ENCODE peak calls at places on chromosomes 12 and 14, in ten cellular contexts. One of them, this sample, is unnamed.

GRCh38 chr12:57452937-57453509 is 2.1 kb upstream of the INHBE start:
- DNase-seq in frontal cortex: peak; percentile 64
- DNase-seq in activated CD4-positive, alpha-beta T cell treated with anti-CD3 and anti-CD28 coated beads, Interleukin-2, amount 50 U/mL, for 1 hour: peak; percentile 51
- DNase-seq in mesendoderm: peak; percentile 90
- DNase-seq in amniotic stem cell: peak; percentile 58
- DNase-seq in T-helper 9 cell: no peak
- DNase-seq in breast epithelium: peak; percentile 75
- DNase-seq in AG08395: peak; percentile 78
- DNase-seq in body of pancreas: peak; percentile 88
- DNase-seq in T1000: peak; percentile 50
- DNase-seq in this sample: peak; percentile 65

GRCh38 chr12:45458854-45459807 is 243.2 kb downstream of the ANO6 start:
- DNase-seq in frontal cortex: no peak
- DNase-seq in activated CD4-positive, alpha-beta T cell treated with anti-CD3 and anti-CD28 coated beads, Interleukin-2, amount 50 U/mL, for 1 hour: no peak
- DNase-seq in mesendoderm: no peak
- DNase-seq in amniotic stem cell: no peak
- DNase-seq in T-helper 9 cell: no peak
- DNase-seq in breast epithelium: no peak
- DNase-seq in AG08395: no peak
- DNase-seq in body of pancreas: no peak
- DNase-seq in T1000: no peak
- DNase-seq in this sample: no peak

GRCh38 chr14:104383931-104384775 is 195.4 kb upstream of the C14orf180 start:
- DNase-seq in frontal cortex: no peak
- DNase-seq in activated CD4-positive, alpha-beta T cell treated with anti-CD3 and anti-CD28 coated beads, Interleukin-2, amount 50 U/mL, for 1 hour: no peak
- DNase-seq in mesendoderm: peak; percentile 28
- DNase-seq in amniotic stem cell: no peak
- DNase-seq in T-helper 9 cell: no peak
- DNase-seq in breast epithelium: peak; percentile 30
- DNase-seq in AG08395: no peak
- DNase-seq in body of pancreas: no peak
- DNase-seq in T1000: no peak
- DNase-seq in this sample: no peak

GRCh38 chr14:88323520-88324199 is 591 bp upstream of the KCNK10 start:
- DNase-seq in frontal cortex: peak; percentile 36
- DNase-seq in activated CD4-positive, alpha-beta T cell treated with anti-CD3 and anti-CD28 coated beads, Interleukin-2, amount 50 U/mL, for 1 hour: no peak
- DNase-seq in mesendoderm: peak; percentile 52
- DNase-seq in amniotic stem cell: no peak
- DNase-seq in T-helper 9 cell: no peak
- DNase-seq in breast epithelium: no peak
- DNase-seq in AG08395: no peak
- DNase-seq in body of pancreas: peak; percentile 28
- DNase-seq in T1000: no peak
- DNase-seq in this sample: no peak

GRCh38 chr12:1531654-1532366 is 62.6 kb downstream of the FBXL14 start:
- DNase-seq in frontal cortex: no peak
- DNase-seq in activated CD4-positive, alpha-beta T cell treated with anti-CD3 and anti-CD28 coated beads, Interleukin-2, amount 50 U/mL, for 1 hour: no peak
- DNase-seq in mesendoderm: no peak
- DNase-seq in amniotic stem cell: no peak
- DNase-seq in T-helper 9 cell: no peak
- DNase-seq in breast epithelium: peak; percentile 44
- DNase-seq in AG08395: no peak
- DNase-seq in body of pancreas: no peak
- DNase-seq in T1000: no peak
- DNase-seq in this sample: no peak

GRCh38 chr12:6936642-6937480 is 6.8 kb upstream of the RNU7-1 start:
- DNase-seq in frontal cortex: no peak
- DNase-seq in activated CD4-positive, alpha-beta T cell treated with anti-CD3 and anti-CD28 coated beads, Interleukin-2, amount 50 U/mL, for 1 hour: peak; percentile 62
- DNase-seq in mesendoderm: peak; percentile 64
- DNase-seq in amniotic stem cell: no peak
- DNase-seq in T-helper 9 cell: no peak
- DNase-seq in breast epithelium: no peak
- DNase-seq in AG08395: no peak
- DNase-seq in body of pancreas: no peak
- DNase-seq in T1000: no peak
- DNase-seq in this sample: no peak

GRCh38 chr14:61154606-61155005 is 126.5 kb downstream of the TMEM30B start:
- DNase-seq in frontal cortex: no peak
- DNase-seq in activated CD4-positive, alpha-beta T cell treated with anti-CD3 and anti-CD28 coated beads, Interleukin-2, amount 50 U/mL, for 1 hour: no peak
- DNase-seq in mesendoderm: no peak
- DNase-seq in amniotic stem cell: no peak
- DNase-seq in T-helper 9 cell: no peak
- DNase-seq in breast epithelium: no peak
- DNase-seq in AG08395: no peak
- DNase-seq in body of pancreas: no peak
- DNase-seq in T1000: no peak
- DNase-seq in this sample: no peak

GRCh38 chr12:89840162-89840922 is 131.7 kb upstream of the ATP2B1 start:
- DNase-seq in frontal cortex: no peak
- DNase-seq in activated CD4-positive, alpha-beta T cell treated with anti-CD3 and anti-CD28 coated beads, Interleukin-2, amount 50 U/mL, for 1 hour: no peak
- DNase-seq in mesendoderm: no peak
- DNase-seq in amniotic stem cell: no peak
- DNase-seq in T-helper 9 cell: no peak
- DNase-seq in breast epithelium: no peak
- DNase-seq in AG08395: no peak
- DNase-seq in body of pancreas: no peak
- DNase-seq in T1000: no peak
- DNase-seq in this sample: no peak

GRCh38 chr12:132562489-132563045 is 47.8 kb downstream of the LRCOL1 start:
- DNase-seq in frontal cortex: no peak
- DNase-seq in activated CD4-positive, alpha-beta T cell treated with anti-CD3 and anti-CD28 coated beads, Interleukin-2, amount 50 U/mL, for 1 hour: no peak
- DNase-seq in mesendoderm: no peak
- DNase-seq in amniotic stem cell: no peak
- DNase-seq in T-helper 9 cell: no peak
- DNase-seq in breast epithelium: no peak
- DNase-seq in AG08395: no peak
- DNase-seq in body of pancreas: no peak
- DNase-seq in T1000: no peak
- DNase-seq in this sample: no peak

GRCh38 chr12:124684496-124684895 is 117.1 kb upstream of the NCOR2 start:
- DNase-seq in frontal cortex: no peak
- DNase-seq in activated CD4-positive, alpha-beta T cell treated with anti-CD3 and anti-CD28 coated beads, Interleukin-2, amount 50 U/mL, for 1 hour: no peak
- DNase-seq in mesendoderm: no peak
- DNase-seq in amniotic stem cell: no peak
- DNase-seq in T-helper 9 cell: no peak
- DNase-seq in breast epithelium: no peak
- DNase-seq in AG08395: no peak
- DNase-seq in body of pancreas: no peak
- DNase-seq in T1000: no peak
- DNase-seq in this sample: no peak

GRCh38 chr12:39736406-39736805 is 116.8 kb upstream of the ABCD2 start:
- DNase-seq in frontal cortex: no peak
- DNase-seq in activated CD4-positive, alpha-beta T cell treated with anti-CD3 and anti-CD28 coated beads, Interleukin-2, amount 50 U/mL, for 1 hour: no peak
- DNase-seq in mesendoderm: no peak
- DNase-seq in amniotic stem cell: no peak
- DNase-seq in T-helper 9 cell: no peak
- DNase-seq in breast epithelium: no peak
- DNase-seq in AG08395: no peak
- DNase-seq in body of pancreas: no peak
- DNase-seq in T1000: no peak
- DNase-seq in this sample: no peak

GRCh38 chr14:99266181-99267178 is 5.5 kb downstream of the BCL11B start:
- DNase-seq in frontal cortex: peak; percentile 74
- DNase-seq in activated CD4-positive, alpha-beta T cell treated with anti-CD3 and anti-CD28 coated beads, Interleukin-2, amount 50 U/mL, for 1 hour: peak; percentile 93
- DNase-seq in mesendoderm: peak; percentile 81
- DNase-seq in amniotic stem cell: peak; percentile 53
- DNase-seq in T-helper 9 cell: peak; percentile 88
- DNase-seq in breast epithelium: peak; percentile 78
- DNase-seq in AG08395: peak; percentile 79
- DNase-seq in body of pancreas: peak; percentile 81
- DNase-seq in T1000: peak; percentile 54
- DNase-seq in this sample: peak; percentile 34